ENCODE peak calls at places on chromosomes 7 and 10, in eight cellular contexts. D, U, P, N, F, Q, V and I are unnamed samples.

GRCh38 chr7:69517985-69518731 is 80.1 kb upstream of the AUTS2 start:
- DNase-seq in D (no peak), U (no peak), P (no peak), N (no peak), F (no peak), Q (no peak), V (no peak), I (no peak)

GRCh38 chr10:30705086-30705624 is 75.6 kb upstream of the LYZL2 start:
- DNase-seq in D (no peak), U (no peak), P (no peak), N (peak; percentile 92), F (no peak), Q (peak; percentile 25), V (no peak), I (no peak)

GRCh38 chr7:89332026-89332425 is 536.5 kb upstream of the TEX47 start:
- DNase-seq in D (no peak), U (no peak), P (no peak), N (no peak), F (no peak), Q (no peak), V (no peak), I (no peak)

GRCh38 chr7:54811925-54812264 is 52.9 kb upstream of the SEC61G start:
- DNase-seq in D (peak; percentile 98), U (no peak), P (no peak), N (no peak), F (peak; percentile 74), Q (no peak), V (peak; percentile 18), I (peak; percentile 18)

GRCh38 chr10:23158370-23158769 is 33.7 kb upstream of the PTF1A start:
- DNase-seq in D (peak; percentile 58), U (peak; percentile 41), P (no peak), N (peak; percentile 62), F (peak; percentile 60), Q (peak; percentile 27), V (peak; percentile 83), I (peak; percentile 57)

GRCh38 chr10:28217848-28218247 is 85.0 kb downstream of the MPP7 start:
- DNase-seq in D (peak; percentile 92), U (no peak), P (no peak), N (no peak), F (no peak), Q (no peak), V (peak; percentile 9), I (peak; percentile 48)

GRCh38 chr7:30804078-30804661 is 33.0 kb downstream of the MINDY4 start:
- DNase-seq in D (peak; percentile 93), U (no peak), P (no peak), N (no peak), F (peak; percentile 80), Q (no peak), V (no peak), I (peak; percentile 83)

GRCh38 chr10:91617073-91617580 is 15.7 kb downstream of the PPP1R3C start:
- DNase-seq in D (peak; percentile 94), U (no peak), P (no peak), N (no peak), F (peak; percentile 43), Q (no peak), V (no peak), I (peak; percentile 90)

GRCh38 chr7:69105981-69106380 is 492.3 kb upstream of the AUTS2 start:
- DNase-seq in D (no peak), U (no peak), P (no peak), N (no peak), F (no peak), Q (no peak), V (no peak), I (no peak)

GRCh38 chr10:97810476-97810875 is 38.7 kb upstream of the SFRP5 start:
- DNase-seq in D (peak; percentile 12), U (no peak), P (no peak), N (no peak), F (no peak), Q (no peak), V (no peak), I (peak; percentile 76)

GRCh38 chr10:87557409-87557808 is 52.7 kb downstream of the MINPP1 start:
- DNase-seq in D (no peak), U (no peak), P (no peak), N (no peak), F (no peak), Q (no peak), V (no peak), I (no peak)

GRCh38 chr7:31695856-31696255 is 8.8 kb downstream of the PPP1R17 start:
- DNase-seq in D (no peak), U (no peak), P (no peak), N (no peak), F (no peak), Q (no peak), V (no peak), I (no peak)

GRCh38 chr10:81414038-81414437 is 461.0 kb upstream of the NRG3 start:
- DNase-seq in D (no peak), U (no peak), P (no peak), N (no peak), F (peak; percentile 8), Q (no peak), V (no peak), I (no peak)

GRCh38 chr10:59971915-59972314 is 65.6 kb upstream of the CCDC6 start:
- DNase-seq in D (no peak), U (peak; percentile 7), P (no peak), N (no peak), F (no peak), Q (peak; percentile 59), V (peak; percentile 53), I (peak; percentile 10)

GRCh38 chr7:134890246-134891240 is 95.8 kb upstream of the AGBL3 start:
- DNase-seq in D (peak; percentile 57), U (peak; percentile 27), P (peak; percentile 42), N (no peak), F (peak; percentile 59), Q (no peak), V (no peak), I (peak; percentile 87)

GRCh38 chr7:10860516-10860915 is 113.2 kb upstream of the PHF14 start:
- DNase-seq in D (no peak), U (no peak), P (no peak), N (no peak), F (no peak), Q (no peak), V (no peak), I (peak; percentile 64)

GRCh38 chr7:134613623-134614347 is 32.9 kb upstream of the BPGM start:
- DNase-seq in D (peak; percentile 99), U (no peak), P (no peak), N (no peak), F (peak; percentile 99), Q (no peak), V (no peak), I (peak; percentile 100)

GRCh38 chr7:40697653-40698052 is 562.8 kb downstream of the SUGCT start:
- DNase-seq in D (no peak), U (no peak), P (no peak), N (no peak), F (no peak), Q (no peak), V (no peak), I (peak; percentile 50)

GRCh38 chr7:2195403-2196246 is 37.1 kb downstream of the MAD1L1 start:
- DNase-seq in D (no peak), U (no peak), P (peak; percentile 59), N (no peak), F (no peak), Q (no peak), V (no peak), I (no peak)

GRCh38 chr10:99341860-99342517 is 12.8 kb downstream of the CNNM1 start:
- DNase-seq in D (peak; percentile 45), U (no peak), P (no peak), N (no peak), F (no peak), Q (no peak), V (no peak), I (no peak)

GRCh38 chr7:100089458-100090201 is 861 bp downstream of the COPS6 start:
- DNase-seq in D (peak; percentile 47), U (no peak), P (no peak), N (no peak), F (no peak), Q (no peak), V (no peak), I (no peak)

GRCh38 chr7:111832159-111832558 is 269.9 kb upstream of the IMMP2L start:
- DNase-seq in D (no peak), U (no peak), P (no peak), N (no peak), F (no peak), Q (no peak), V (no peak), I (no peak)
- H3K36me3 ChIP-seq in D (peaks cover 3% of the 10 kb centered on the region), U (no peaks in the 10 kb centered on the region), P (peaks cover 30% of the 10 kb centered on the region), N (no peaks in the 10 kb centered on the region), F (peaks cover 2% of the 10 kb centered on the region), Q (no peaks in the 10 kb centered on the region), V (peaks cover 2% of the 10 kb centered on the region), I (no peaks in the 10 kb centered on the region)

GRCh38 chr7:129493555-129493954 is 8.8 kb upstream of the SMKR1 start:
- DNase-seq in D (peak; percentile 33), U (no peak), P (no peak), N (no peak), F (no peak), Q (no peak), V (no peak), I (peak; percentile 30)

GRCh38 chr7:129492406-129492805 is 9.9 kb upstream of the SMKR1 start:
- DNase-seq in D (no peak), U (no peak), P (no peak), N (no peak), F (no peak), Q (no peak), V (no peak), I (no peak)

GRCh38 chr7:129495987-129496386 is 6.3 kb upstream of the SMKR1 start:
- DNase-seq in D (no peak), U (no peak), P (no peak), N (no peak), F (no peak), Q (no peak), V (no peak), I (no peak)

GRCh38 chr7:129496653-129497052 is 5.7 kb upstream of the SMKR1 start:
- DNase-seq in D (no peak), U (no peak), P (no peak), N (no peak), F (no peak), Q (no peak), V (no peak), I (no peak)

DNA sequence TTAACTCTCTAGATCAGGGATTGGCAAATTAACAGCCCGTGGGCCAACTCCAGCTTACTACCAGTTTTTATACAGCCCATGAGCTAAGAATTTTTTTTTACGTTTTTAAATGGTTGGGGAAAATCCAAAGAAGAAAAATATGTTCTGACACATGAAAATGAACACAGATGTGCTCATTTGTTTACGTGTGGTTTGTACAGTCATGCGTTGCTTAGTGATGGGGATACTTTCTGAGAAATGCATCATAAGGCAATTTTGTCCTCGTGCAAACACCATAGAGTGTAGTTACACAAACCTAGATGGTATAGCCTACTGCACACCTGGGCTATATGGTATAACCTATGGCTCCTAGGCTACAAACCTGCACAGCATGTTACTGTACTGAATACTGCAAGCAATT is 8.3 kb upstream of the SMKR1 start:
- DNase-seq in D (peak; percentile 98), U (no peak), P (no peak), N (no peak), F (no peak), Q (no peak), V (no peak), I (peak; percentile 96)
- H3K36me3 ChIP-seq in D (no peaks in the 10 kb centered on the region), U (no peaks in the 10 kb centered on the region), P (no peaks in the 10 kb centered on the region), N (no peaks in the 10 kb centered on the region), F (no peaks in the 10 kb centered on the region), Q (no peaks in the 10 kb centered on the region), V (no peaks in the 10 kb centered on the region), I (no peaks in the 10 kb centered on the region)

GRCh38 chr7:98230746-98231471 is 19.7 kb downstream of the BHLHA15 start:
- DNase-seq in D (no peak), U (no peak), P (no peak), N (no peak), F (no peak), Q (no peak), V (no peak), I (no peak)
- H3K36me3 ChIP-seq in D (peaks cover 34% of the 10 kb centered on the region), U (no peaks in the 10 kb centered on the region), P (peaks cover 86% of the 10 kb centered on the region), N (no peaks in the 10 kb centered on the region), F (peaks cover 2% of the 10 kb centered on the region), Q (no peaks in the 10 kb centered on the region), V (no peaks in the 10 kb centered on the region), I (peaks cover 2% of the 10 kb centered on the region)

GRCh38 chr7:128763541-128763940 is 12.1 kb downstream of the OPN1SW start:
- DNase-seq in D (no peak), U (no peak), P (no peak), N (no peak), F (no peak), Q (no peak), V (no peak), I (no peak)
- H3K36me3 ChIP-seq in D (peaks cover 41% of the 10 kb centered on the region), U (no peaks in the 10 kb centered on the region), P (peaks cover 85% of the 10 kb centered on the region), N (peaks cover 93% of the 10 kb centered on the region), F (peaks cover 25% of the 10 kb centered on the region), Q (peaks cover 14% of the 10 kb centered on the region), V (peaks cover 14% of the 10 kb centered on the region), I (peaks cover 9% of the 10 kb centered on the region)